ENCODE peak calls at places on chromosome 6, in six cellular contexts. G, T, Z, W, A and O are unnamed samples. For H3K4me1, the result is how much of the 10 kb centered on the place peaks cover.

GRCh38 chr6:43090557-43090952 is 14.4 kb downstream of the PTK7 start:
- DNase-seq in G (no peak), W (no peak), T (no peak), A (no peak), Z (peak), O (no peak)

GRCh38 chr6:136920858-136921520 is 1.1 kb upstream of the SLC35D3 start:
- DNase-seq in A (no peak), W (no peak), T (no peak), Z (no peak), G (peak), O (no peak)

GRCh38 chr6:83068628-83069027 is 1.2 kb downstream of the DOP1A start:
- DNase-seq in T (no peak), Z (no peak), W (no peak), A (no peak), G (no peak), O (no peak)

GRCh38 chr6:53862517-53863457 is 68.0 kb downstream of the LRRC1 start:
- DNase-seq in T (no peak), W (no peak), G (no peak), Z (peak), A (no peak), O (no peak)

GRCh38 chr6:31356216-31356945 is 598 bp downstream of the HLA-B start:
- DNase-seq in G (peak), A (peak), Z (peak), W (peak), T (no peak), O (no peak)

GRCh38 chr6:157314705-157315321 is 8.5 kb downstream of the TMEM242 start:
- DNase-seq in Z (peak), W (no peak), G (no peak), A (no peak), T (peak), O (no peak)

GRCh38 chr6:147204060-147204785 is at the start of gene STXBP5:
- DNase-seq in G (peak), W (peak), Z (peak), A (peak), T (no peak), O (no peak)

GRCh38 chr6:37867756-37868446 is 48.4 kb downstream of the ZFAND3 start:
- DNase-seq in Z (no peak), W (no peak), T (no peak), A (no peak), G (no peak), O (no peak)

GRCh38 chr6:26233608-26234420 is 131.2 kb upstream of the BTN3A2 start:
- DNase-seq in T (no peak), Z (peak), G (no peak), A (no peak), W (peak), O (no peak)

GRCh38 chr6:122696079-122696478 is 83.4 kb upstream of the FABP7 start:
- DNase-seq in T (peak), A (no peak), Z (peak), G (no peak), W (no peak), O (no peak)

GRCh38 chr6:83341765-83342164 is 89.1 kb downstream of the ME1 start:
- DNase-seq in T (no peak), Z (no peak), G (no peak), W (no peak), A (no peak), O (no peak)

GRCh38 chr6:50591135-50591534 is 122.2 kb upstream of the TFAP2D start:
- DNase-seq in Z (no peak), A (no peak), G (no peak), W (no peak), T (no peak), O (no peak)

GRCh38 chr6:90765491-90765890 is 178.6 kb upstream of the MAP3K7 start:
- DNase-seq in W (no peak), G (no peak), Z (no peak), A (no peak), T (no peak), O (no peak)

GRCh38 chr6:92538296-92538695 is 881.1 kb downstream of the EPHA7 start:
- DNase-seq in T (no peak), W (no peak), A (no peak), Z (no peak), G (no peak), O (no peak)

GRCh38 chr6:30883743-30884520 is at the start of gene DDR1:
- DNase-seq in W (peak), T (no peak), G (peak), Z (peak), A (peak), O (no peak)

GRCh38 chr6:5905431-5906339 is 101.0 kb downstream of the NRN1 start:
- DNase-seq in Z (peak), W (no peak), G (peak), A (peak), T (no peak), O (no peak)

GRCh38 chr6:34806738-34807453 is 15.0 kb downstream of the BLTP3A start:
- DNase-seq in A (no peak), Z (peak), W (no peak), T (no peak), G (no peak), O (no peak)

GRCh38 chr6:170227996-170228550 is 62.8 kb downstream of the DLL1 start:
- DNase-seq in G (no peak), Z (no peak), A (no peak), T (no peak), W (no peak), O (no peak)

GRCh38 chr6:140346461-140346860 is 972.0 kb upstream of the CITED2 start:
- DNase-seq in T (no peak), W (no peak), Z (peak), A (peak), G (peak), O (no peak)

GRCh38 chr6:138517635-138518034 is 18.3 kb upstream of the NHSL1 start:
- DNase-seq in Z (peak), G (no peak), A (peak), W (no peak), T (peak), O (no peak)

GRCh38 chr6:85157266-85157665 is 292.6 kb upstream of the NT5E start:
- DNase-seq in T (no peak), W (no peak), A (no peak), G (no peak), Z (no peak), O (no peak)

GRCh38 chr6:18893540-18894269 is 506.6 kb downstream of the RNF144B start:
- DNase-seq in A (no peak), Z (no peak), W (no peak), T (no peak), G (no peak), O (no peak)

GRCh38 chr6:33249732-33250625 is 21.7 kb downstream of the VPS52 start:
- DNase-seq in Z (peak), A (peak), G (peak), T (no peak), W (no peak), O (no peak)

GRCh38 chr6:27863962-27864905 is 48.0 kb downstream of the OR2B2 start:
- DNase-seq in A (peak), T (no peak), Z (peak), W (peak), G (no peak), O (no peak)

GRCh38 chr6:126748141-126748540 is 370.3 kb upstream of the RSPO3 start:
- DNase-seq in G (no peak), A (no peak), W (no peak), T (no peak), Z (no peak), O (no peak)

GRCh38 chr6:53703047-53703446 is 37.5 kb upstream of the KLHL31 start:
- DNase-seq in T (no peak), W (no peak), A (no peak), Z (no peak), G (no peak), O (no peak)

GRCh38 chr6:136956590-136957573 is 34.8 kb downstream of the SLC35D3 start:
- DNase-seq in Z (no peak), W (no peak), T (no peak), A (no peak), G (no peak), O (no peak)

GRCh38 chr6:52231411-52232127 is 12.7 kb downstream of the IL17F start:
- DNase-seq in W (no peak), T (no peak), G (no peak), Z (no peak), A (no peak), O (no peak)

GRCh38 chr6:20946037-20946436 is 411.8 kb downstream of the CDKAL1 start:
- DNase-seq in A (no peak), Z (peak), T (no peak), W (no peak), G (no peak), O (no peak)

GRCh38 chr6:163391983-163392382 is 22.5 kb upstream of the QKI start:
- DNase-seq in G (no peak), Z (no peak), A (no peak), T (peak), W (no peak), O (no peak)

GRCh38 chr6:20404641-20405032 is 3.0 kb downstream of the E2F3 start:
- DNase-seq in Z (peak), G (no peak), T (peak), A (no peak), W (no peak), O (no peak)

GRCh38 chr6:67129780-67130179 is 1422.8 kb upstream of the EYS start:
- DNase-seq in T (no peak), Z (no peak), G (no peak), A (no peak), W (no peak), O (no peak)

GRCh38 chr6:119978274-119978889 is 628.8 kb upstream of the MAN1A1 start:
- DNase-seq in A (no peak), G (no peak), W (no peak), Z (peak), T (no peak), O (no peak)

DNA sequence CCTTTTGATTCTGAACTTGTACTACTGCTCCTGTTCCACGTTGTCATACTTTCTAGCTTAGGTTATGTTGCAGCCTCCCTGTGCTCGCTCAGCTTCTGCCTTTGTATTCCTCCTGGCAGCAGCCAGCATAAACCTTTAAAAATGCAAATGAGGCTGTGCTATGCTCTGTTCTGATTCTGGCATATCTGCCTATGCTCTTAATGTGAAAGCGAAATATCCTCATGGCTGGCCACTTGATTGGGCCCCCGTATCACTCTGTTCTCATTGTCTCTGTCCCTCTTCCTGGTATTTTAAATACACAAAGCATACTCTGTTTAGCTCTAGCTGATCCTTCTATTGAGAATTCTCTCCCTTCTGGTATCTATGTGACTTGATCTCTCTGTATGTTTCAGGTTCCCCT is 139.0 kb downstream of the JARID2 start:
- DNase-seq in W (no peak), T (no peak), G (no peak), Z (no peak), A (no peak), O (no peak)
- H3K4me1 ChIP-seq in W (under half), T (under half), G (half or more), Z (under half), A (under half), O (under half)

DNA sequence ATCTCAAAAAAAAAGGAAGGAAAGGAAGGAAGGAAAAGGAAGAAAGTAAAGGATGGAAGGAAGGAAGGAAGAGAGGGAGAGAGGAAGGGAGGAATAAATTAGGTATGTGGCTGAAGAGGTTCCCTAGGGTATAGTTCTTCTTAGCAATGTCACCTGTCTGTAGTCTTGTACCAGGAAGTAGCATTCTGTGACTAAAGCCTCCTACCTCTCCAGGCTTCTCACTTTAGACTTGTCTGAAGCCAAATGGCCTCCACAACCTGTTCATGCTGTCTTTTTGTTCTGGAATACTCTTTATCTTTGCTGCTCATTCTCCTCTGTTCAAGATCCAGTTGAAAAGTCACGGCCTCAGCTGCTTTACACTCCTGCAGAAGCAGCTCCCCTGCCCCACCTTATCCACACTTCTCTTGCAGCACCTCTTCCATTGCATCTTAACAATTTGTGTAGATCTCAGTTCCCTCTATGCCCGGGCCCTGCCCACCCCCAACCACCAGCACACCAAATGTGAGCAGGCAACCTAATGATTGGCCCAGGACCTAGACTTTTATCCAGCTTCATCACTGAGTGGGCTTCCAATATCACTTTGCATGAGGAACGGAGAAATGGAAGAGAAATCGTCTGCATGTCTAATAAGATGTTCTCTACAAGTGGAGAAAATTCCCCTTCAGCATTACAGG is 19.1 kb downstream of the GCNT2 start:
- DNase-seq in W (no peak), T (no peak), A (no peak), Z (no peak), G (no peak), O (no peak)
- H3K27ac ChIP-seq in W (no peak), T (no peak), A (no peak), Z (no peak), G (no peak), O (no peak)

DNA sequence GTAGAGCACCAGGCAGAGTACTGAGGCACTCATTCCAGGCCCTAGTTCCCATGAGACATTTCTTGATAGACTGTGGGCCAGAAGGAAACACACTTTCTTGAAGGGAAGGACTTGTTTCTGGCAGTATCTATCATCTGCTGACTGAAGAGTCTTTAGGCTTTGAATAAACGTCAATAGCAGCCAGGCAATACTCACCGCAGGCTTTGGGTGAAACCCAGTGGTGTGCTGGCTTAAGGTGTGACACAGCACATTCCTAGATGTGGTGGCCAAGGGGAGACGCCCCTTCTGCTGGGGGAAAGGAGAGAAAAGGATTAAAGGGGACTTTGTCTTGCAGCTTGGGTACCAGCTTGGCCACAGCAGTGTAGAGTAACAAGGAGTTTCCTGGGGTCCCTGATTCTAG is 1039.6 kb downstream of the HACE1 start:
- DNase-seq in Z (no peak), G (no peak), A (no peak), W (no peak), T (no peak), O (no peak)
- TF ChIP-seq CTCF in Z (no peak), G (no peak), A (no peak), W (no peak), T (no peak), O (no peak)

GRCh38 chr6:152094992-152095592 is 287.6 kb downstream of the ESR1 start:
- DNase-seq in A (peak), G (peak), T (peak), Z (peak), W (peak), O (no peak)

GRCh38 chr6:152096863-152097496 is 289.5 kb downstream of the ESR1 start:
- DNase-seq in T (no peak), W (no peak), G (no peak), Z (peak), A (no peak), O (no peak)

GRCh38 chr6:152093711-152094110 is 286.2 kb downstream of the ESR1 start:
- DNase-seq in Z (no peak), T (no peak), A (no peak), W (no peak), G (no peak), O (no peak)

GRCh38 chr6:152091851-152092341 is 284.4 kb downstream of the ESR1 start:
- DNase-seq in G (no peak), T (no peak), A (no peak), Z (peak), W (no peak), O (no peak)

GRCh38 chr6:152094276-152094675 is 286.8 kb downstream of the ESR1 start:
- DNase-seq in G (no peak), T (no peak), A (no peak), Z (no peak), W (no peak), O (peak)
- H3K4me1 ChIP-seq in G (under half), T (under half), A (under half), Z (under half), W (under half), O (half or more)

GRCh38 chr6:166420351-166420750 is 37.6 kb upstream of the MPC1 start:
- DNase-seq in A (peak), T (no peak), G (no peak), Z (peak), W (no peak), O (no peak)

GRCh38 chr6:166419717-166420116 is 37.0 kb upstream of the MPC1 start:
- DNase-seq in T (no peak), W (no peak), A (peak), Z (no peak), G (no peak), O (no peak)

GRCh38 chr6:166418691-166419143 is 36.0 kb upstream of the MPC1 start:
- DNase-seq in Z (no peak), A (peak), W (no peak), G (no peak), T (no peak), O (no peak)

GRCh38 chr6:166417285-166417691 is 34.5 kb upstream of the MPC1 start:
- DNase-seq in Z (no peak), T (no peak), A (peak), G (no peak), W (no peak), O (no peak)

GRCh38 chr6:166419268-166419667 is 36.5 kb upstream of the MPC1 start:
- DNase-seq in A (peak), G (no peak), Z (peak), T (no peak), W (no peak), O (no peak)
- H3K27ac ChIP-seq in A (no peak), G (no peak), Z (no peak), T (no peak), W (no peak), O (no peak)

GRCh38 chr6:63573899-63574553 is 1.7 kb downstream of the LOC128125822 start:
- DNase-seq in G (no peak), Z (peak), W (no peak), T (peak), A (no peak), O (no peak)

GRCh38 chr6:63572733-63573139 is 456 bp downstream of the LOC128125822 start:
- DNase-seq in G (no peak), A (no peak), T (no peak), W (peak), Z (no peak), O (no peak)

GRCh38 chr6:63576147-63576772 is 4.0 kb downstream of the LOC128125822 start:
- DNase-seq in A (no peak), G (no peak), T (no peak), Z (no peak), W (no peak), O (no peak)

GRCh38 chr6:63573140-63573898 is 1.0 kb downstream of the LOC128125822 start:
- DNase-seq in A (peak), W (peak), Z (peak), G (peak), T (peak), O (no peak)

GRCh38 chr6:63574554-63574900 is 2.2 kb downstream of the LOC128125822 start:
- DNase-seq in T (no peak), A (no peak), Z (no peak), G (no peak), W (no peak), O (no peak)
- TF ChIP-seq CTCF in T (no peak), A (no peak), Z (no peak), G (no peak), W (peak), O (no peak)

GRCh38 chr6:36116066-36116465 is 14.2 kb upstream of the MAPK13 start:
- DNase-seq in Z (no peak), G (no peak), W (no peak), T (no peak), A (no peak), O (no peak)
- H3K4me1 ChIP-seq in Z (under half), G (under half), W (under half), T (under half), A (under half), O (under half)